ENCODE peak calls at places on chromosomes 11 and 22, in five cellular contexts. L, I, G, U and P are unnamed samples.

GRCh38 chr11:15940462-15941205 is 415.7 kb downstream of the SOX6 start:
- DNase-seq in L (no peak), I (no peak), G (no peak), U (no peak), P (no peak)

GRCh38 chr22:46484156-46484860 is 53.1 kb downstream of the CELSR1 start:
- DNase-seq in L (no peak), I (no peak), G (no peak), U (no peak), P (no peak)

GRCh38 chr11:74468521-74469280 is 1.4 kb upstream of the KCNE3 start:
- DNase-seq in L (no peak), I (no peak), G (no peak), U (no peak), P (no peak)

GRCh38 chr11:92495107-92495793 is 270.6 kb downstream of the FAT3 start:
- DNase-seq in L (no peak), I (no peak), G (no peak), U (no peak), P (no peak)

GRCh38 chr22:50523806-50524663 is 1.4 kb downstream of the SCO2 start:
- DNase-seq in L (no peak), I (no peak), G (no peak), U (no peak), P (no peak)

GRCh38 chr11:128963744-128964340 is 21.2 kb upstream of the TP53AIP1 start:
- DNase-seq in L (no peak), I (no peak), G (peak; percentile 79), U (peak; percentile 20), P (peak; percentile 19)

GRCh38 chr11:76459299-76459698 is 14.5 kb downstream of the EMSY start:
- DNase-seq in L (no peak), I (no peak), G (peak; percentile 35), U (no peak), P (peak; percentile 52)

GRCh38 chr11:79083346-79083745 is 357.5 kb downstream of the TENM4 start:
- DNase-seq in L (no peak), I (no peak), G (no peak), U (peak; percentile 26), P (no peak)

GRCh38 chr11:16844268-16844667 is 105.8 kb downstream of the C11orf58 start:
- DNase-seq in L (no peak), I (no peak), G (no peak), U (no peak), P (no peak)

GRCh38 chr11:77195071-77195705 is 67.1 kb downstream of the MYO7A start:
- DNase-seq in L (no peak), I (no peak), G (no peak), U (no peak), P (no peak)

GRCh38 chr22:24418786-24419479 is 8.5 kb upstream of the ADORA2A start:
- DNase-seq in L (no peak), I (no peak), G (no peak), U (no peak), P (no peak)

GRCh38 chr22:17381237-17381913 is 12.1 kb downstream of the CECR2 start:
- DNase-seq in L (no peak), I (no peak), G (peak; percentile 74), U (no peak), P (peak; percentile 41)

GRCh38 chr11:20303451-20303965 is 60.0 kb upstream of the HTATIP2 start:
- DNase-seq in L (no peak), I (no peak), G (no peak), U (no peak), P (no peak)

GRCh38 chr22:48180631-48181030 is 1418.2 kb downstream of the TBC1D22A start:
- DNase-seq in L (no peak), I (peak; percentile 6), G (no peak), U (no peak), P (no peak)

GRCh38 chr11:61966673-61967176 is 709 bp downstream of the FTH1 start:
- DNase-seq in L (no peak), I (no peak), G (peak; percentile 80), U (no peak), P (peak; percentile 47)

DNA sequence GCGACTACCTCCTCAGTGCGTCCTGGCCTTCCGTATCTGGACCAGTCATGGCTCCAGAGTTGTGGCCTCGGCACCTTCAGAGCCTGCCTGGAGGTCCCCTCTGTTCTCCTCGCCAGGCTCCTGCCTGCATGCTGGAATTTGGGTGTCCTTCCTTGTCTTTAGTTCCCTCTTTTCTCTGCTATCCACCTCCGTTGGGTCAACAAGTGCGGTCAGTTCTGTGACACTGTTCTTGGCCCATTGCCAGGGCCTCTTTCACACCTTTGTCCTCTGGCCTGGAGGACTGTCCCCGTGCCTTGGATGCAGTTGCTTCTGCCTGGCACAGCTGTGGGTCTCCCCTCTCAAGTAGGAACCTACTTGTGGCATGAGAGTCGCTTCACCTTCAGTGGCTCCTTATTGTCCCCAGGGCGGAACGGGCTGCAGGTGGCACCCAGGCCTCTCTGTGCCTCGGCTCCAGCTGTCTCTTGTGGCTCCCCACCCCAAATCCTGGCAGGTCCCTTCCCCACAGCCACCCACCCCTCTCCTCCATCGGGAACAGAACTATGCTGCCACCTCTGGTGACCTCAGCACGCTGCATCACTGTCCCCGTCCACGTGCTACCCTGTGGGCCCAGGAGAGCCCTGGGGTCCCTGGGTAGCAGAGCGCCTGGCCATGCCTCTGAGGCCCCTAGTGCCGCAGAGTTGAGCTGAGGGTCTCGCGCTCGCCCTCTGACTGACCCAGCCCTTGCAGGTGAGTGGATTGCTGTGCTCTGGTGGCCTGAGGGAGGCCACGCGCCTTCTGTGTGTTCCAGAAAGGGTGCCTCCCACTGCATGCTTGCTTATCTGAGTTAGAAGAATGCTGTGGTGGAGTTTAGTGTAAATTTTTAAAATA is 4.7 kb downstream of the DGCR8 start:
- DNase-seq in L (peak; percentile 40), I (peak; percentile 83), G (peak; percentile 68), U (no peak), P (no peak)
- H2AK5ac ChIP-seq in L (no peak overlapping the region), I (no peak overlapping the region), G (peak overlapping the region; percentile 76), U (no peak overlapping the region), P (no peak overlapping the region)

DNA sequence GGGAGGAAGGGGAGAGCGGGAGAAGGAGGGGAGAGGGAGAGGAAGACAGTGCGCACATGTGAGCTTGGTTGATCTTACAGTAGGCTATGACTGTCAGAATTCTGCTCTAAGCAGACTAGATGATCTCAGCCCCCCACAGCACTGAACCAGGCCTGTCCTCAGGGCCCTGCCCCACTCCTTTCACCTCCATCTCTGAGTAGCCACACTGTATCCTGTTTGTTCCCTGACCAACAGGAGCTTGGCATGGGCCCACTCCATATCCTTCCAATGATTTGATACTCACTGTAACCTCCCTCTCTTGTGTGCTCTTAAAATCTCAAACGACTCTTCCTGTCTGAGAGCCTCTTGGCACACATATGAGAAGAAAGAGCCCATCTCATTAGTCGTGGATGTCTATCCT is 86.1 kb upstream of the PARVA start:
- DNase-seq in L (no peak), I (no peak), G (no peak), U (no peak), P (no peak)
- H2BK120ac ChIP-seq in L (no peak overlapping the region), I (no peak overlapping the region), G (no peak overlapping the region), U (peak overlapping the region; percentile 53), P (no peak overlapping the region)

GRCh38 chr11:68258363-68258765 is 13.4 kb downstream of the C11orf24 start:
- DNase-seq in L (no peak), I (peak; percentile 25), G (no peak), U (no peak), P (no peak)

GRCh38 chr11:68255526-68255925 is 16.2 kb downstream of the C11orf24 start:
- DNase-seq in L (no peak), I (no peak), G (no peak), U (no peak), P (no peak)

GRCh38 chr11:68259122-68259959 is 12.4 kb downstream of the C11orf24 start:
- DNase-seq in L (no peak), I (peak; percentile 27), G (no peak), U (no peak), P (no peak)

GRCh38 chr11:68256331-68256741 is 15.4 kb downstream of the C11orf24 start:
- DNase-seq in L (no peak), I (no peak), G (no peak), U (peak; percentile 45), P (no peak)

DNA sequence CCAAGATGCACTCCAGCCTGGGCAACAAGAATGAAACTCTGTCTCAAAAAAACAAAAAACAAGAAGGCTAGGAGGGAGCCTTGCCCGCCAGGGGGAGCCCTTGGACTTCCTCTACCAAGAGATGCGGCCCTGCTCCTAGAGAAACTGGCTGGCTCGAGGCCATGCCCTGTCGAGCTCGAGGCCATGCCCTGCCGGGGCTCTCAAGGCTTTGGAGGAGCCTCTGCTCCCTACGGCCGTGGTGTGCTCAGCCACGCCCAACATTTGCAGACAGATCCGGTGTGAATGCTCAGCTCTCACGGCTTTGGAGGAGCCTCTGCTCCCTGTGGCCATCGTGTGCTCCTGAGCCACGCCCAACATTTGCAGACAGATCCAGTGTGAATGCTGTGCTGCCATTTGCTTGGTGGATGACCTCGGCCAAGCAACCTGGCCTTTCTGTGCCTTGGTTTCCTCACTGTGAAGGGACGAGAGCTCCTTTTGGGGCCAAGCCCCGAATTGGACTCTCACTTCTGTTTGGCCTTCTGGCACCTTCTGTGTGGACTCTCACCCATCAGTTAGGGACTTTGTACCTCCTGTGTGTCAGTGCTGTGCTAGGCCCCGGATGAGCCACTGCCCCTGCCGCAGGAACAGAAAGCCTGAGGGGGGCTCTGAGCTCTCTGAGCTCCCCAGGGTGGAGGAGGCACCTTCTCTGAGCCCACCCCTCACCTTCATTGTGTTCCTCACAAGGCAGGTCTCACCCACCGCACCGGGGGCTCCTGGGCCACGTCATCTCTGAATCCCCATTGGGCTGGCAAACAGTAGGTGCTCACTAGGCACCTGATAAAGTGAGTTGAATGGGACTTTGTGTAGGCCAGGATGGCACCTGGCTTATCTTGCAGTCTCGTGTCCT is 14.1 kb downstream of the C11orf24 start:
- DNase-seq in L (peak; percentile 84), I (peak; percentile 97), G (peak; percentile 93), U (peak; percentile 83), P (peak; percentile 92)
- H2AK5ac ChIP-seq in L (peak overlapping the region; percentile 92), I (no peak overlapping the region), G (no peak overlapping the region), U (peak overlapping the region; percentile 93), P (no peak overlapping the region)

DNA sequence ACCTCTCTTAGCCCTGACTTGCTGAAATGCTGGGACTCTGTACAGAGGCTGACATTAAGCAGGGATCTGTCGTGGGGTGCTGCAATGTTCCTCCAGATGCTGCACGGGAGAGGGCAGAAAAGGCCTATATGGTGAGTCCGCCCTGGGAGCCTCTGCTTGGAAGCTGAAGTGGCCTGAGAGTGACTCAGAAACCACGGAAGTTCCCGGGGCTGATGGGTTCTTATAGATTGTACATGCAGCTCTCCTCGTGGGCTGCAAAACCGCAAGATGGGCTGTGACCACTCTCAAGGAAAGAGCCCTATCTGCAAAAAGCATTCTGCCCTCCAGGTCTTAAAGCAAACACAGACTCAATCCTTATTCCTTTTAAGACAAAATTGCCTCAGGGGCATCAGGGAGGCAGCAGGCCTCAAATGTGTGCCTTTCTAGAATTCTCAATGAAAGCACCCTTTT is 5.8 kb upstream of the SLC43A3 start:
- DNase-seq in L (no peak), I (no peak), G (no peak), U (peak; percentile 93), P (peak; percentile 65)
- H2BK120ac ChIP-seq in L (no peak overlapping the region), I (no peak overlapping the region), G (no peak overlapping the region), U (peak overlapping the region; percentile 44), P (no peak overlapping the region)

DNA sequence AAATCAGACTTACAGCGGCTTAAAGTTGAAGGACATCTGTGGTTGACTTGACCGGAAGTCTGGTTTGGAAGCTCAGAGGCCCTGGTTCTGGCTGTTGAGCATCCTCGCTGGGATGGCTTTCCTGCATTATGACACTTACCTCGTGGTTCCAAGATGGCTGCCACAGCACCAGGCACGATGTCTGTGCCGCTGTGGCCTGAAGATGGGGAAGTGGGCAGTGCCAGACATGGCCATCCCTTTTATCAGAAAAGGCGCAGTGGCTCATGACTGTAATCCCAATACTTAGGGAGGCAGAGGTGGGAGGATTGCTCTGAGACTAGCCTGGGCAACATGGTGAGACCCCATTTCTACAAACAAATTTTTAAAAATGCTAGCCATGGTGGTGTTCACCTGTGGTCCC is 40.5 kb downstream of the CD82 start:
- DNase-seq in L (no peak), I (no peak), G (no peak), U (no peak), P (no peak)
- H2AK5ac ChIP-seq in L (no peak overlapping the region), I (no peak overlapping the region), G (no peak overlapping the region), U (peak overlapping the region; percentile 58), P (no peak overlapping the region)